ENCODE peak calls at places on chromosome 6, in five cellular contexts. M is H9, N is H1, P is mesenchymal stem cell, I is trophoblast cell. B is an unnamed sample. For H3K79me1, the result is how much of the 10 kb centered on the place peaks cover.

GRCh38 chr6:129542705-129543104 is 167.3 kb downstream of the ARHGAP18 start:
- DNase-seq in P (no peak), I (no peak), M (no peak), N (no peak), B (no peak)

GRCh38 chr6:100228437-100229424 is 234.7 kb upstream of the MCHR2 start:
- DNase-seq in P (peak), M (peak), I (peak), N (peak), B (peak)

GRCh38 chr6:112485813-112486212 is 138.7 kb downstream of the RFPL4B start:
- DNase-seq in I (no peak), N (no peak), P (no peak), M (no peak), B (no peak)

GRCh38 chr6:1746919-1747460 is 137.3 kb downstream of the FOXC1 start:
- DNase-seq in P (no peak), I (no peak), N (no peak), M (no peak), B (no peak)

GRCh38 chr6:169700296-169700695 is 1.5 kb downstream of the WDR27 start:
- DNase-seq in P (peak), M (no peak), I (no peak), N (no peak), B (no peak)

GRCh38 chr6:22825210-22825609 is 255.8 kb downstream of the HDGFL1 start:
- DNase-seq in N (no peak), P (no peak), I (no peak), M (no peak), B (no peak)

GRCh38 chr6:159983641-159984080 is 14.8 kb downstream of the IGF2R start:
- DNase-seq in M (no peak), N (no peak), I (peak), P (peak), B (no peak)

GRCh38 chr6:43436577-43437282 is 9.4 kb downstream of the ABCC10 start:
- DNase-seq in M (no peak), P (peak), I (no peak), N (no peak), B (no peak)

GRCh38 chr6:111548368-111548767 is 57.3 kb downstream of the TRAF3IP2 start:
- DNase-seq in N (no peak), P (no peak), I (no peak), M (no peak), B (no peak)

GRCh38 chr6:82980086-82980485 is 85.6 kb downstream of the UBE3D start:
- DNase-seq in P (peak), I (peak), M (no peak), N (no peak), B (no peak)

GRCh38 chr6:1381397-1382330 is 7.7 kb upstream of the FOXF2 start:
- DNase-seq in M (peak), I (peak), N (peak), P (no peak), B (peak)

GRCh38 chr6:110542311-110543024 is 66.1 kb upstream of the SLC22A16 start:
- DNase-seq in N (no peak), M (no peak), I (no peak), P (peak), B (no peak)

GRCh38 chr6:151661928-151662327 is 145.6 kb upstream of the ESR1 start:
- DNase-seq in I (no peak), P (no peak), M (peak), N (peak), B (no peak)

GRCh38 chr6:28134015-28134414 is 7.7 kb upstream of the ZKSCAN8 start:
- DNase-seq in I (peak), P (peak), M (peak), N (no peak), B (no peak)

GRCh38 chr6:10510592-10511367 is 10.4 kb upstream of the GCNT2 start:
- DNase-seq in M (peak), N (peak), I (peak), P (peak), B (peak)

GRCh38 chr6:169362501-169363121 is 109.0 kb upstream of the THBS2 start:
- DNase-seq in P (no peak), I (no peak), M (no peak), N (no peak), B (no peak)

GRCh38 chr6:18343741-18344140 is 43.4 kb upstream of the RNF144B start:
- DNase-seq in P (peak), N (no peak), M (no peak), I (peak), B (no peak)

GRCh38 chr6:137309078-137309762 is 90.0 kb upstream of the IFNGR1 start:
- DNase-seq in I (peak), M (peak), N (peak), P (peak), B (no peak)

GRCh38 chr6:11965499-11965898 is 46.6 kb upstream of the HIVEP1 start:
- DNase-seq in I (no peak), P (no peak), N (no peak), M (no peak), B (no peak)

GRCh38 chr6:72530152-72530551 is 91.7 kb upstream of the KCNQ5 start:
- DNase-seq in M (no peak), I (no peak), N (no peak), P (no peak), B (no peak)

GRCh38 chr6:42368156-42368555 is 83.6 kb downstream of the TRERF1 start:
- DNase-seq in P (no peak), M (no peak), I (no peak), N (no peak), B (no peak)

GRCh38 chr6:188821-189655 is 103.2 kb upstream of the DUSP22 start:
- DNase-seq in P (peak), M (peak), I (peak), N (peak), B (peak)

GRCh38 chr6:10595731-10596664 is 74.8 kb downstream of the GCNT2 start:
- DNase-seq in M (peak), I (peak), N (no peak), P (peak), B (no peak)

GRCh38 chr6:163001341-163001740 is 273.6 kb downstream of the PACRG start:
- DNase-seq in M (no peak), N (no peak), P (no peak), I (no peak), B (no peak)

GRCh38 chr6:43143235-43144124 is 27.6 kb upstream of the SRF start:
- DNase-seq in I (peak), N (peak), P (peak), M (peak), B (peak)

GRCh38 chr6:112038268-112038667 is 15.6 kb upstream of the CCN6 start:
- DNase-seq in M (no peak), N (no peak), I (no peak), P (peak), B (no peak)

GRCh38 chr6:20433321-20433720 is 31.6 kb downstream of the E2F3 start:
- DNase-seq in M (no peak), P (no peak), N (no peak), I (no peak), B (no peak)

GRCh38 chr6:140394141-140394540 is 1019.7 kb upstream of the CITED2 start:
- DNase-seq in M (no peak), I (no peak), N (no peak), P (no peak), B (no peak)

GRCh38 chr6:49906511-49906910 is 40.2 kb upstream of the CRISP1 start:
- DNase-seq in M (no peak), N (no peak), P (peak), I (peak), B (no peak)

GRCh38 chr6:80433010-80433665 is 326.7 kb downstream of the BCKDHB start:
- DNase-seq in P (no peak), N (no peak), M (peak), I (no peak), B (no peak)

GRCh38 chr6:159590794-159591193 is 102.2 kb downstream of the SOD2 start:
- DNase-seq in M (no peak), I (no peak), P (no peak), N (no peak), B (no peak)

GRCh38 chr6:129276461-129276860 is 393.5 kb downstream of the LAMA2 start:
- DNase-seq in I (no peak), M (no peak), P (no peak), N (no peak), B (no peak)

GRCh38 chr6:93165850-93166249 is 253.5 kb downstream of the EPHA7 start:
- DNase-seq in P (no peak), M (no peak), I (no peak), N (no peak), B (no peak)

GRCh38 chr6:16089232-16089843 is 39.5 kb upstream of the MYLIP start:
- DNase-seq in N (no peak), I (no peak), M (no peak), P (peak), B (no peak)

GRCh38 chr6:108667984-108668383 is 107.3 kb downstream of the FOXO3 start:
- DNase-seq in N (no peak), P (peak), M (no peak), I (no peak), B (no peak)
- H3K79me1 ChIP-seq in N (under half), P (under half), M (under half), I (under half), B (under half)

GRCh38 chr6:4883298-4883697 is 107.1 kb downstream of the CDYL start:
- DNase-seq in M (no peak), P (no peak), N (no peak), I (no peak), B (no peak)

GRCh38 chr6:4885534-4885933 is 109.3 kb downstream of the CDYL start:
- DNase-seq in I (no peak), P (no peak), M (no peak), N (no peak), B (no peak)

GRCh38 chr6:4884646-4885427 is 108.6 kb downstream of the CDYL start:
- DNase-seq in M (no peak), P (no peak), I (no peak), N (no peak), B (no peak)

GRCh38 chr6:4879724-4880372 is 103.6 kb downstream of the CDYL start:
- DNase-seq in N (no peak), M (no peak), P (no peak), I (no peak), B (no peak)

GRCh38 chr6:4880373-4880762 is 104.2 kb downstream of the CDYL start:
- DNase-seq in N (no peak), M (no peak), P (no peak), I (peak), B (no peak)
- H3K4me2 ChIP-seq in N (no peak), M (no peak), P (no peak), I (no peak), B (no peak)

DNA sequence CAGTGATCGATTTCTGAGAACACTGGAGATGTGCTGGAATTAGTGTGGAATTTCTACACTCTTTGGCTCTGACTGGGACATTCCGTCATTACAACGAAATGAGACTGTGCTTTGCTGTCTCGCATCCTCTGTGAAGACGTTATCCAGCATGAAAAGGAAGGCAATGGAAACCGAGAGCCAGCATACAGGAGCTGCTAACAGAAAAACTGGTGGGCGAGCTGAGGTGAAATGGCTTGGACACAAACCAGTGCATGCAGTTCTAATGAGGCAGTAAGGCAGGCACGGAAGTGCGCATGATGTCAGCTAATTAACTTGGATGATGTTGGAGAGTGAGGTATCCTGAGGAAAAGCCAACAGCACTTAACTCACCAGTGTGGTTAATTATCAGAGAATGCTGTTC is 202.8 kb upstream of the AGPAT4 start:
- DNase-seq in P (no peak), M (no peak), N (no peak), I (no peak), B (no peak)
- H2BK12ac ChIP-seq in P (no peak), M (no peak), N (no peak), I (peak), B (no peak)

DNA sequence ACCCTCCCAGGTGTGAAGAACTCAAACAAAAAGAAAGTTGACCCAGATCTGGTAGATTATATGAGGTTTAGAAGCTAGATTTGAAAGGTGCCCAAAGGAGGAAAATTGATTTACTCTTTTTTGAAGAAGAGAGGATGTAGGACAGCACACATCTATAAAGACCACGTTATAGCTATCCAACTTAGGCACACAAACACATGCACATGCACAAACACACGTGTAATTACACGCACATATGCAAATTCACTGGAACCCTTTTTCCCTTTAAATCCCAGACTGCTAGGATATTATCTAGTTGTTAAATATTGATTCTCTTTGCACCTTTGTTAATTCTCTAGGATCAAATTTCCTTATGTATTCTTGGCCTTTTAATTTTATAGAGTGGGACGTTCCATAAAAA is 272.8 kb upstream of the TBX18 start:
- DNase-seq in M (no peak), N (no peak), P (no peak), I (no peak), B (no peak)
- H3K79me1 ChIP-seq in M (under half), N (under half), P (under half), I (under half), B (under half)

B was measured in neuronal stem cell.